ENCODE peak calls at places on chromosomes 2 and 18, in six cellular contexts. J is right atrium auricular region, V is neural progenitor cell, F is tibial artery, R is colonic mucosa, W is body of pancreas. Y is an unnamed sample.

GRCh38 chr2:135168119-135168872 is 116.2 kb downstream of the RAB3GAP1 start:
- DNase-seq in J (no peak), V (no peak), F (no peak), R (peak; percentile 43), W (no peak), Y (no peak)

GRCh38 chr2:96819101-96819875 is 3.2 kb downstream of the CNNM3 start:
- DNase-seq in J (no peak), V (no peak), F (no peak), R (peak; percentile 89), W (peak; percentile 91), Y (no peak)

GRCh38 chr2:134460583-134460998 is 206.7 kb downstream of the MGAT5 start:
- DNase-seq in J (no peak), V (peak; percentile 83), F (no peak), R (peak; percentile 34), W (peak; percentile 89), Y (peak; percentile 16)

GRCh38 chr2:56325661-56326345 is 142.0 kb downstream of the CCDC85A start:
- DNase-seq in J (no peak), V (no peak), F (no peak), R (no peak), W (no peak), Y (no peak)

GRCh38 chr2:134469516-134470115 is 215.7 kb downstream of the MGAT5 start:
- DNase-seq in J (peak; percentile 55), V (no peak), F (no peak), R (no peak), W (no peak), Y (no peak)

GRCh38 chr18:49933530-49933929 is 120.2 kb upstream of the ACAA2 start:
- DNase-seq in J (peak; percentile 42), V (no peak), F (no peak), R (no peak), W (no peak), Y (no peak)

GRCh38 chr2:73935641-73936040 is 9.0 kb downstream of the DGUOK start:
- DNase-seq in J (no peak), V (no peak), F (no peak), R (no peak), W (no peak), Y (no peak)

GRCh38 chr2:241188386-241189092 is at the start of gene ANO7:
- DNase-seq in J (no peak), V (no peak), F (no peak), R (peak; percentile 62), W (no peak), Y (no peak)

GRCh38 chr2:191358325-191359025 is 113.3 kb downstream of the MYO1B start:
- DNase-seq in J (no peak), V (no peak), F (no peak), R (no peak), W (peak; percentile 31), Y (no peak)

GRCh38 chr2:232269867-232270266 is 108.7 kb upstream of the ALPP start:
- DNase-seq in J (no peak), V (no peak), F (no peak), R (no peak), W (no peak), Y (no peak)

GRCh38 chr2:101811226-101812015 is 113.9 kb downstream of the MAP4K4 start:
- DNase-seq in J (no peak), V (no peak), F (no peak), R (no peak), W (no peak), Y (no peak)

GRCh38 chr2:197356136-197356535 is 45.6 kb upstream of the ANKRD44 start:
- DNase-seq in J (no peak), V (peak; percentile 21), F (no peak), R (no peak), W (no peak), Y (no peak)

GRCh38 chr2:58239243-58239642 is 1.9 kb downstream of the FANCL start:
- DNase-seq in J (no peak), V (no peak), F (no peak), R (no peak), W (no peak), Y (no peak)

GRCh38 chr2:95043300-95043786 is 17.8 kb downstream of the MAL start:
- DNase-seq in J (peak; percentile 91), V (no peak), F (no peak), R (peak; percentile 37), W (peak; percentile 89), Y (no peak)

GRCh38 chr18:50614838-50615237 is 55.0 kb downstream of the MAPK4 start:
- DNase-seq in J (peak; percentile 73), V (no peak), F (peak; percentile 69), R (no peak), W (peak; percentile 35), Y (no peak)

GRCh38 chr2:15119722-15120175 is 441.4 kb downstream of the NBAS start:
- DNase-seq in J (no peak), V (no peak), F (no peak), R (no peak), W (no peak), Y (no peak)

GRCh38 chr2:36404312-36404711 is 48.7 kb downstream of the CRIM1 start:
- DNase-seq in J (no peak), V (no peak), F (no peak), R (no peak), W (no peak), Y (no peak)

GRCh38 chr2:26532301-26533250 is 54.7 kb upstream of the OTOF start:
- DNase-seq in J (no peak), V (no peak), F (no peak), R (no peak), W (no peak), Y (no peak)

GRCh38 chr2:120470041-120470716 is 124.2 kb downstream of the INHBB start:
- DNase-seq in J (peak; percentile 92), V (no peak), F (peak; percentile 92), R (peak; percentile 53), W (peak; percentile 93), Y (no peak)

GRCh38 chr2:189157431-189157830 is 22.1 kb downstream of the COL5A2 start:
- DNase-seq in J (no peak), V (no peak), F (no peak), R (no peak), W (no peak), Y (no peak)

GRCh38 chr2:217417536-217417935 is 557.7 kb upstream of the TNP1 start:
- DNase-seq in J (no peak), V (no peak), F (no peak), R (no peak), W (no peak), Y (no peak)

GRCh38 chr2:221753401-221753800 is 181.3 kb upstream of the EPHA4 start:
- DNase-seq in J (no peak), V (no peak), F (no peak), R (no peak), W (no peak), Y (no peak)

GRCh38 chr2:9779572-9780264 is 63.6 kb upstream of the TAF1B start:
- DNase-seq in J (no peak), V (no peak), F (no peak), R (no peak), W (no peak), Y (peak; percentile 31)

GRCh38 chr18:51278045-51278649 is 80.7 kb upstream of the MEX3C start:
- DNase-seq in J (no peak), V (peak; percentile 74), F (no peak), R (peak; percentile 62), W (peak; percentile 43), Y (peak; percentile 7)

GRCh38 chr2:45944075-45944474 is 292.6 kb downstream of the PRKCE start:
- DNase-seq in J (no peak), V (no peak), F (no peak), R (no peak), W (no peak), Y (no peak)

GRCh38 chr2:43542285-43542933 is 53.4 kb downstream of the THADA start:
- DNase-seq in J (no peak), V (peak; percentile 27), F (no peak), R (no peak), W (no peak), Y (no peak)

GRCh38 chr18:50620319-50620718 is 60.4 kb downstream of the MAPK4 start:
- DNase-seq in J (no peak), V (no peak), F (no peak), R (no peak), W (no peak), Y (no peak)

GRCh38 chr2:1051075-1051474 is 100.4 kb downstream of the SNTG2 start:
- DNase-seq in J (no peak), V (no peak), F (no peak), R (no peak), W (no peak), Y (no peak)
- TF ChIP-seq CTCF in J (no peak), V (peak; percentile 35), F (no peak), R (no peak), W (no peak), Y (no peak)

GRCh38 chr18:74921057-74921820 is 287.7 kb downstream of the PTGR3 start:
- DNase-seq in J (no peak), V (no peak), F (no peak), R (no peak), W (no peak), Y (no peak)
- H3K4me3 ChIP-seq in J (no peak overlapping the region), V (no peak overlapping the region), F (no peak overlapping the region), R (no peak overlapping the region), W (no peak overlapping the region), Y (no peak overlapping the region)

GRCh38 chr2:152510636-152511035 is 175.7 kb downstream of the FMNL2 start:
- DNase-seq in J (no peak), V (no peak), F (no peak), R (no peak), W (no peak), Y (no peak)
- H3K27ac ChIP-seq in J (no peak overlapping the region), V (no peak overlapping the region), F (no peak overlapping the region), R (no peak overlapping the region), W (no peak overlapping the region), Y (no peak overlapping the region)

GRCh38 chr18:36255072-36255708 is 42.3 kb upstream of the FHOD3 start:
- DNase-seq in J (no peak), V (peak; percentile 25), F (no peak), R (no peak), W (no peak), Y (no peak)

GRCh38 chr18:36247036-36247435 is 50.5 kb upstream of the FHOD3 start:
- DNase-seq in J (no peak), V (no peak), F (no peak), R (no peak), W (no peak), Y (no peak)

GRCh38 chr18:36249392-36249791 is 48.1 kb upstream of the FHOD3 start:
- DNase-seq in J (no peak), V (no peak), F (no peak), R (no peak), W (no peak), Y (no peak)
- TF ChIP-seq CTCF in J (no peak), V (no peak), F (no peak), R (no peak), W (no peak), Y (no peak)

DNA sequence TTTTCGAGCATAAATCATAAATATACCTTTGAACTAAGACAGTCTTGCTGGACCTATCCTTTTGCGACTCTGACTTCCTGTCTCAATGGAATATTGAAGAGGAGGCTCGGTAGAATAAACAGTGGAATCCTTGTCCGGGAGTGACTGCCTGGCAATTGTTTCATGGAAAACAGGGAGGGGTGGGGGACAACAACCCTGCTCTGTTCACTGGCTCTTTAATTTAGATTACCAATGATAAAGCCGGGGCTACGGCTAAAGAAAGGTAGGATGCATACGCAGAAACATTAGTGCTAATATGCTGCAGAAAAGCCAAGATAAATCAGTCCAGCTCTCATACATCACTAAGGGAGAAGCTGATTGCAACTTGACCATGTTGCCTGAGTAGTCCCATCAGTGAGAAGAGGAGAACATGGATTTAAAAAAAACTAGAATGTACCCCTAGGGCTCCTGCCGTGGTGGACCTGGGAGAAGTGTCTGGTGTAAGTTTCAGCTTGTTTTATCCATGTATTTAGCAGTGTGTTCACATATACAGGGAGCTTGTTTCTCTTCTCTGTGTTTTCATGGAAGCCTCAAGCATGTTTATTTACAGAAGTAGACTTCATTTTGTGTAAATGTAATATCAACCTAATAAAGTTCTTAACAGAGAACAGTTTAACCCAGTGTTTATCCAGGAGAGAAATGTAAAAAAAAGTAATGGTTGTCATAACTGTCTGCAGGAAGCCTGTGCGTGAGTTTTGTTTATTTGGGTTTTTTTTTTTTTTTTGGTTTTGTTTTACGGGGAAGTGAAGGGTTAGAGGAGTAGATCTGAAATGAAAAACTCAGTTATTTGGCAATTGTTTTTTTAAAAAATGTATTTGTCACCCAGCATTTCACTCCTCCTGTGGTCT is 124.4 kb downstream of the RAPGEF4 start:
- DNase-seq in J (no peak), V (no peak), F (no peak), R (no peak), W (no peak), Y (no peak)
- H3K4me3 ChIP-seq in J (peak overlapping the region; percentile 5), V (no peak overlapping the region), F (no peak overlapping the region), R (no peak overlapping the region), W (no peak overlapping the region), Y (no peak overlapping the region)

Y was measured in CD8-positive, alpha-beta T cell.